ENCODE peak calls at places on chromosomes 2 and 18, in nine cellular contexts. One of them, this sample, is unnamed.

GRCh38 chr2:119960821-119961220 is 52.1 kb upstream of the EPB41L5 start:
- DNase-seq in B cell: no peak
- DNase-seq in uterus: no peak
- DNase-seq in epithelial cell of esophagus: no peak
- DNase-seq in AG10803: peak
- DNase-seq in HFFc6: peak
- DNase-seq in prostate gland: no peak
- DNase-seq in fibroblast of the aortic adventitia: peak
- DNase-seq in H9: no peak
- DNase-seq in this sample: no peak

GRCh38 chr2:74399785-74400184 is 19.7 kb upstream of the DCTN1 start:
- DNase-seq in B cell: peak
- DNase-seq in uterus: no peak
- DNase-seq in epithelial cell of esophagus: peak
- DNase-seq in AG10803: peak
- DNase-seq in HFFc6: no peak
- DNase-seq in prostate gland: no peak
- DNase-seq in fibroblast of the aortic adventitia: peak
- DNase-seq in H9: no peak
- DNase-seq in this sample: peak

GRCh38 chr2:228653884-228654283 is 472.4 kb upstream of the SPHKAP start:
- DNase-seq in B cell: no peak
- DNase-seq in uterus: no peak
- DNase-seq in epithelial cell of esophagus: no peak
- DNase-seq in AG10803: no peak
- DNase-seq in HFFc6: no peak
- DNase-seq in prostate gland: no peak
- DNase-seq in fibroblast of the aortic adventitia: no peak
- DNase-seq in H9: no peak
- DNase-seq in this sample: no peak

GRCh38 chr2:55162284-55163006 is 69.6 kb downstream of the CLHC1 start:
- DNase-seq in B cell: no peak
- DNase-seq in uterus: no peak
- DNase-seq in epithelial cell of esophagus: no peak
- DNase-seq in AG10803: no peak
- DNase-seq in HFFc6: no peak
- DNase-seq in prostate gland: no peak
- DNase-seq in fibroblast of the aortic adventitia: no peak
- DNase-seq in H9: peak
- DNase-seq in this sample: no peak

GRCh38 chr2:206920310-206920709 is 19.0 kb upstream of the CPO start:
- DNase-seq in B cell: no peak
- DNase-seq in uterus: no peak
- DNase-seq in epithelial cell of esophagus: no peak
- DNase-seq in AG10803: no peak
- DNase-seq in HFFc6: no peak
- DNase-seq in prostate gland: no peak
- DNase-seq in fibroblast of the aortic adventitia: no peak
- DNase-seq in H9: peak
- DNase-seq in this sample: no peak

GRCh38 chr2:37355735-37356134 is 11.3 kb downstream of the QPCT start:
- DNase-seq in B cell: no peak
- DNase-seq in uterus: no peak
- DNase-seq in epithelial cell of esophagus: no peak
- DNase-seq in AG10803: no peak
- DNase-seq in HFFc6: no peak
- DNase-seq in prostate gland: no peak
- DNase-seq in fibroblast of the aortic adventitia: no peak
- DNase-seq in H9: no peak
- DNase-seq in this sample: no peak

GRCh38 chr2:66252002-66252545 is 182.9 kb upstream of the MEIS1 start:
- DNase-seq in B cell: no peak
- DNase-seq in uterus: no peak
- DNase-seq in epithelial cell of esophagus: no peak
- DNase-seq in AG10803: no peak
- DNase-seq in HFFc6: no peak
- DNase-seq in prostate gland: no peak
- DNase-seq in fibroblast of the aortic adventitia: no peak
- DNase-seq in H9: peak
- DNase-seq in this sample: no peak

GRCh38 chr2:217851191-217852020 is 151.4 kb downstream of the TNS1 start:
- DNase-seq in B cell: no peak
- DNase-seq in uterus: peak
- DNase-seq in epithelial cell of esophagus: peak
- DNase-seq in AG10803: peak
- DNase-seq in HFFc6: peak
- DNase-seq in prostate gland: no peak
- DNase-seq in fibroblast of the aortic adventitia: peak
- DNase-seq in H9: no peak
- DNase-seq in this sample: peak

GRCh38 chr18:68679531-68679930 is 35.4 kb downstream of the TMX3 start:
- DNase-seq in B cell: no peak
- DNase-seq in uterus: no peak
- DNase-seq in epithelial cell of esophagus: peak
- DNase-seq in AG10803: peak
- DNase-seq in HFFc6: peak
- DNase-seq in prostate gland: no peak
- DNase-seq in fibroblast of the aortic adventitia: peak
- DNase-seq in H9: no peak
- DNase-seq in this sample: no peak

GRCh38 chr2:235005603-235006259 is 53.9 kb downstream of the SH3BP4 start:
- DNase-seq in B cell: no peak
- DNase-seq in uterus: peak
- DNase-seq in epithelial cell of esophagus: no peak
- DNase-seq in AG10803: no peak
- DNase-seq in HFFc6: no peak
- DNase-seq in prostate gland: peak
- DNase-seq in fibroblast of the aortic adventitia: peak
- DNase-seq in H9: peak
- DNase-seq in this sample: peak

GRCh38 chr2:27849558-27849957 is 40.6 kb downstream of the RBKS start:
- DNase-seq in B cell: no peak
- DNase-seq in uterus: no peak
- DNase-seq in epithelial cell of esophagus: no peak
- DNase-seq in AG10803: no peak
- DNase-seq in HFFc6: no peak
- DNase-seq in prostate gland: no peak
- DNase-seq in fibroblast of the aortic adventitia: no peak
- DNase-seq in H9: no peak
- DNase-seq in this sample: no peak

GRCh38 chr2:202084265-202084664 is 11.2 kb downstream of the KIAA2012 start:
- DNase-seq in B cell: no peak
- DNase-seq in uterus: no peak
- DNase-seq in epithelial cell of esophagus: peak
- DNase-seq in AG10803: no peak
- DNase-seq in HFFc6: peak
- DNase-seq in prostate gland: no peak
- DNase-seq in fibroblast of the aortic adventitia: no peak
- DNase-seq in H9: no peak
- DNase-seq in this sample: peak

GRCh38 chr2:45578056-45578843 is 32.8 kb downstream of the SRBD1 start:
- DNase-seq in B cell: no peak
- DNase-seq in uterus: no peak
- DNase-seq in epithelial cell of esophagus: peak
- DNase-seq in AG10803: peak
- DNase-seq in HFFc6: peak
- DNase-seq in prostate gland: no peak
- DNase-seq in fibroblast of the aortic adventitia: peak
- DNase-seq in H9: peak
- DNase-seq in this sample: no peak
- TF ChIP-seq CTCF in B cell: peak
- TF ChIP-seq CTCF in uterus: no peak
- TF ChIP-seq CTCF in epithelial cell of esophagus: peak
- TF ChIP-seq CTCF in AG10803: peak
- TF ChIP-seq CTCF in HFFc6: peak
- TF ChIP-seq CTCF in prostate gland: no peak
- TF ChIP-seq CTCF in fibroblast of the aortic adventitia: peak
- TF ChIP-seq CTCF in H9: peak
- TF ChIP-seq CTCF in this sample: peak

DNA sequence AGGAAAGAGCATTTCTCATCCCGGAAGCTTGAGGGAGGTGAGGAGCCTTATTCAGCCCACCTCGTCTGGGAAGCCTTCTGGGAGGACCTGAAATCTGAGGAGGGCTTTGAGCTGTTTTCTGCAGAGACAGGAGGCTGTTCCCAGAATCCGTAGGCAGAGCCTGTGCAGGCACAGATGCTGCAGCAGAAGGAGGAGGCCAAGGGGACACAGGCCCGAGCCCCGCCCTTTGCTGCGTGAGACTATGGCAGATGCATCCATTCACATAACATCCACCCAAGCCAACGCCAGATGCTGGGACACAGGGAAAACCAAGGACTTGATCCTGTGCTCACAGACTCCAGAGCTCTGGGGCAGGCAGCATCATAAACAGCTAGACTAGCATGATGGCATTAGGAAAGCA is 98.1 kb downstream of the KCNF1 start:
- DNase-seq in B cell: no peak
- DNase-seq in uterus: no peak
- DNase-seq in epithelial cell of esophagus: no peak
- DNase-seq in AG10803: no peak
- DNase-seq in HFFc6: no peak
- DNase-seq in prostate gland: no peak
- DNase-seq in fibroblast of the aortic adventitia: no peak
- DNase-seq in H9: no peak
- DNase-seq in this sample: no peak
- TF ChIP-seq CTCF in B cell: no peak
- TF ChIP-seq CTCF in uterus: no peak
- TF ChIP-seq CTCF in epithelial cell of esophagus: no peak
- TF ChIP-seq CTCF in AG10803: no peak
- TF ChIP-seq CTCF in HFFc6: no peak
- TF ChIP-seq CTCF in prostate gland: no peak
- TF ChIP-seq CTCF in fibroblast of the aortic adventitia: no peak
- TF ChIP-seq CTCF in H9: no peak
- TF ChIP-seq CTCF in this sample: no peak

GRCh38 chr2:231671617-231672350 is 36.5 kb upstream of the PTMA start:
- DNase-seq in B cell: peak
- DNase-seq in uterus: no peak
- DNase-seq in epithelial cell of esophagus: no peak
- DNase-seq in AG10803: no peak
- DNase-seq in HFFc6: no peak
- DNase-seq in prostate gland: no peak
- DNase-seq in fibroblast of the aortic adventitia: no peak
- DNase-seq in H9: no peak
- DNase-seq in this sample: peak

GRCh38 chr2:231673348-231673770 is 35.0 kb upstream of the PTMA start:
- DNase-seq in B cell: no peak
- DNase-seq in uterus: peak
- DNase-seq in epithelial cell of esophagus: peak
- DNase-seq in AG10803: peak
- DNase-seq in HFFc6: no peak
- DNase-seq in prostate gland: no peak
- DNase-seq in fibroblast of the aortic adventitia: no peak
- DNase-seq in H9: peak
- DNase-seq in this sample: peak

GRCh38 chr2:231668981-231669380 is 39.3 kb upstream of the PTMA start:
- DNase-seq in B cell: no peak
- DNase-seq in uterus: no peak
- DNase-seq in epithelial cell of esophagus: no peak
- DNase-seq in AG10803: no peak
- DNase-seq in HFFc6: no peak
- DNase-seq in prostate gland: no peak
- DNase-seq in fibroblast of the aortic adventitia: no peak
- DNase-seq in H9: no peak
- DNase-seq in this sample: no peak

GRCh38 chr2:231672617-231673347 is 35.5 kb upstream of the PTMA start:
- DNase-seq in B cell: peak
- DNase-seq in uterus: peak
- DNase-seq in epithelial cell of esophagus: no peak
- DNase-seq in AG10803: peak
- DNase-seq in HFFc6: no peak
- DNase-seq in prostate gland: no peak
- DNase-seq in fibroblast of the aortic adventitia: no peak
- DNase-seq in H9: peak
- DNase-seq in this sample: peak

DNA sequence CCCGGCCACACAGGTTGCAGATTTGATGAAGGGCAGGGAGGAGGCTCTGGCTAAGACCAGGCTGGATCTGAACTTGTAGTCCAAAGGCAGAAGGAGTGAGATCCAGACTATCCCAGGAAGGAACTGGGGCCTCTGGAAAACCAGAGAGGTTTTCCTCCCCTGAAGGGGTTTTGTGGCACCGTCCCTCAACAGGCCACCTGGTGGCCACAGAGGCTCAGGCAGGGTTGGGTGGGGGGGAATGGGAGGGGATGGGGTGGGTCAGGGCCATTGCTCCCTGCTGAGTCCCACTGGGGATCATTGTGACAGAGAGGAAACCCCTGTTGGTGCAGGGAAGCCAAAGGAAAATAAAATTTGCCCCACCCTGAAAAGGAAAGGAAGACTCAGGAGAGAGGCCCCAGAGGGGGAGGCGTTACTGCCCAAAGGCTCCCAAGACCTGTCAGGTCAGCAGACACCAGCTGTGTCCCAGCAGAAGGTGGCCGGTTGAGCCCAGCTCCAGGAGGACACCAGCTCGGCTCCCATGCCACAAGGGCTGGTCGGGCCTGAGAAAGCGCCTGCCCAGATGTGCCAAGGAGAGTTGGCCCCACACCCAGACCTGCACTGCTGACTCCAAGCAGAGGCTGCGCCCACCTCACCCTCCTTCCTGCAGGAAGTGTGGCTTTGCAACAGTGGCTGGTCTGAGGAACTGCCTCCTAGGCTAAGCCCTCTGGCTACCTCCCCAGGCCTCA is 37.3 kb upstream of the PTMA start:
- DNase-seq in B cell: no peak
- DNase-seq in uterus: no peak
- DNase-seq in epithelial cell of esophagus: no peak
- DNase-seq in AG10803: no peak
- DNase-seq in HFFc6: no peak
- DNase-seq in prostate gland: no peak
- DNase-seq in fibroblast of the aortic adventitia: no peak
- DNase-seq in H9: peak
- DNase-seq in this sample: peak
- TF ChIP-seq CTCF in B cell: peak
- TF ChIP-seq CTCF in uterus: no peak
- TF ChIP-seq CTCF in epithelial cell of esophagus: peak
- TF ChIP-seq CTCF in AG10803: peak
- TF ChIP-seq CTCF in HFFc6: peak
- TF ChIP-seq CTCF in prostate gland: no peak
- TF ChIP-seq CTCF in fibroblast of the aortic adventitia: peak
- TF ChIP-seq CTCF in H9: peak
- TF ChIP-seq CTCF in this sample: no peak

GRCh38 chr2:125310671-125311364 is 1285.7 kb downstream of the CNTNAP5 start:
- DNase-seq in B cell: no peak
- DNase-seq in uterus: no peak
- DNase-seq in epithelial cell of esophagus: no peak
- DNase-seq in AG10803: no peak
- DNase-seq in HFFc6: no peak
- DNase-seq in prostate gland: no peak
- DNase-seq in fibroblast of the aortic adventitia: no peak
- DNase-seq in H9: no peak
- DNase-seq in this sample: no peak

GRCh38 chr2:125312342-125312741 is 1287.3 kb downstream of the CNTNAP5 start:
- DNase-seq in B cell: no peak
- DNase-seq in uterus: no peak
- DNase-seq in epithelial cell of esophagus: no peak
- DNase-seq in AG10803: no peak
- DNase-seq in HFFc6: no peak
- DNase-seq in prostate gland: no peak
- DNase-seq in fibroblast of the aortic adventitia: no peak
- DNase-seq in H9: no peak
- DNase-seq in this sample: peak

GRCh38 chr2:125318740-125319139 is 1293.7 kb downstream of the CNTNAP5 start:
- DNase-seq in B cell: no peak
- DNase-seq in uterus: no peak
- DNase-seq in epithelial cell of esophagus: no peak
- DNase-seq in AG10803: no peak
- DNase-seq in HFFc6: no peak
- DNase-seq in prostate gland: no peak
- DNase-seq in fibroblast of the aortic adventitia: no peak
- DNase-seq in H9: no peak
- DNase-seq in this sample: no peak

GRCh38 chr2:125313806-125314205 is 1288.7 kb downstream of the CNTNAP5 start:
- DNase-seq in B cell: no peak
- DNase-seq in uterus: no peak
- DNase-seq in epithelial cell of esophagus: no peak
- DNase-seq in AG10803: no peak
- DNase-seq in HFFc6: no peak
- DNase-seq in prostate gland: no peak
- DNase-seq in fibroblast of the aortic adventitia: no peak
- DNase-seq in H9: peak
- DNase-seq in this sample: no peak
- TF ChIP-seq CTCF in B cell: no peak
- TF ChIP-seq CTCF in uterus: no peak
- TF ChIP-seq CTCF in epithelial cell of esophagus: no peak
- TF ChIP-seq CTCF in AG10803: no peak
- TF ChIP-seq CTCF in HFFc6: no peak
- TF ChIP-seq CTCF in prostate gland: no peak
- TF ChIP-seq CTCF in fibroblast of the aortic adventitia: no peak
- TF ChIP-seq CTCF in H9: peak
- TF ChIP-seq CTCF in this sample: no peak